ENCODE peak calls at places on chromosome 16, in six cellular contexts. One of them, this sample, is unnamed. For H3K4me1, the result is how much of the 10 kb centered on the place peaks cover.

GRCh38 chr16:84643180-84643583 is 5.1 kb upstream of the KLHL36 start:
- DNase-seq in cardiac muscle cell: peak
- DNase-seq in left lung: peak
- DNase-seq in neural progenitor cell: no peak
- DNase-seq in mucosa of descending colon: peak
- DNase-seq in GM12878: no peak
- DNase-seq in this sample: peak

GRCh38 chr16:88924834-88925539 is 52.0 kb downstream of the CBFA2T3 start:
- DNase-seq in neural progenitor cell: peak
- DNase-seq in GM12878: no peak
- DNase-seq in mucosa of descending colon: no peak
- DNase-seq in cardiac muscle cell: peak
- DNase-seq in left lung: no peak
- DNase-seq in this sample: no peak

GRCh38 chr16:15773964-15774363 is 82.9 kb downstream of the MYH11 start:
- DNase-seq in left lung: no peak
- DNase-seq in neural progenitor cell: no peak
- DNase-seq in GM12878: no peak
- DNase-seq in cardiac muscle cell: peak
- DNase-seq in mucosa of descending colon: no peak
- DNase-seq in this sample: no peak

GRCh38 chr16:51562896-51563295 is 411.8 kb upstream of the SALL1 start:
- DNase-seq in left lung: no peak
- DNase-seq in GM12878: no peak
- DNase-seq in cardiac muscle cell: no peak
- DNase-seq in neural progenitor cell: no peak
- DNase-seq in mucosa of descending colon: no peak
- DNase-seq in this sample: no peak

GRCh38 chr16:74661064-74661463 is 5.6 kb downstream of the RFWD3 start:
- DNase-seq in cardiac muscle cell: no peak
- DNase-seq in left lung: no peak
- DNase-seq in neural progenitor cell: no peak
- DNase-seq in GM12878: no peak
- DNase-seq in mucosa of descending colon: no peak
- DNase-seq in this sample: no peak

GRCh38 chr16:19524866-19525723 is 1.4 kb downstream of the CCP110 start:
- DNase-seq in mucosa of descending colon: no peak
- DNase-seq in cardiac muscle cell: no peak
- DNase-seq in left lung: no peak
- DNase-seq in GM12878: peak
- DNase-seq in neural progenitor cell: peak
- DNase-seq in this sample: no peak

GRCh38 chr16:20899503-20900298 is 457 bp downstream of the DCUN1D3 start:
- DNase-seq in GM12878: no peak
- DNase-seq in mucosa of descending colon: peak
- DNase-seq in neural progenitor cell: no peak
- DNase-seq in cardiac muscle cell: no peak
- DNase-seq in left lung: no peak
- DNase-seq in this sample: no peak

GRCh38 chr16:55915116-55915827 is 40.1 kb upstream of the CES5A start:
- DNase-seq in mucosa of descending colon: no peak
- DNase-seq in left lung: no peak
- DNase-seq in cardiac muscle cell: no peak
- DNase-seq in neural progenitor cell: peak
- DNase-seq in GM12878: no peak
- DNase-seq in this sample: no peak

GRCh38 chr16:89268987-89269735 is 51.7 kb downstream of the ZNF778 start:
- DNase-seq in mucosa of descending colon: no peak
- DNase-seq in neural progenitor cell: no peak
- DNase-seq in left lung: no peak
- DNase-seq in cardiac muscle cell: peak
- DNase-seq in GM12878: no peak
- DNase-seq in this sample: no peak

GRCh38 chr16:89620406-89620841 is 7.0 kb downstream of the DPEP1 start:
- DNase-seq in left lung: no peak
- DNase-seq in neural progenitor cell: no peak
- DNase-seq in GM12878: no peak
- DNase-seq in cardiac muscle cell: peak
- DNase-seq in mucosa of descending colon: no peak
- DNase-seq in this sample: no peak

GRCh38 chr16:70163596-70163995 is 10.0 kb upstream of the CLEC18C start:
- DNase-seq in GM12878: no peak
- DNase-seq in cardiac muscle cell: no peak
- DNase-seq in left lung: no peak
- DNase-seq in neural progenitor cell: peak
- DNase-seq in mucosa of descending colon: no peak
- DNase-seq in this sample: no peak

GRCh38 chr16:67407788-67408452 is 8.4 kb downstream of the ZDHHC1 start:
- DNase-seq in left lung: no peak
- DNase-seq in neural progenitor cell: no peak
- DNase-seq in GM12878: no peak
- DNase-seq in cardiac muscle cell: no peak
- DNase-seq in mucosa of descending colon: no peak
- DNase-seq in this sample: no peak

GRCh38 chr16:53817117-53817516 is 113.2 kb downstream of the FTO start:
- DNase-seq in GM12878: no peak
- DNase-seq in cardiac muscle cell: peak
- DNase-seq in left lung: peak
- DNase-seq in neural progenitor cell: no peak
- DNase-seq in mucosa of descending colon: no peak
- DNase-seq in this sample: no peak

GRCh38 chr16:28192811-28193529 is 18.8 kb downstream of the XPO6 start:
- DNase-seq in GM12878: no peak
- DNase-seq in mucosa of descending colon: peak
- DNase-seq in neural progenitor cell: no peak
- DNase-seq in left lung: no peak
- DNase-seq in cardiac muscle cell: no peak
- DNase-seq in this sample: peak

GRCh38 chr16:70774261-70774660 is 26.7 kb downstream of the VAC14 start:
- DNase-seq in cardiac muscle cell: no peak
- DNase-seq in left lung: no peak
- DNase-seq in neural progenitor cell: no peak
- DNase-seq in GM12878: no peak
- DNase-seq in mucosa of descending colon: no peak
- DNase-seq in this sample: no peak

GRCh38 chr16:56225013-56225742 is 33.9 kb downstream of the GNAO1 start:
- DNase-seq in GM12878: no peak
- DNase-seq in mucosa of descending colon: no peak
- DNase-seq in cardiac muscle cell: no peak
- DNase-seq in neural progenitor cell: no peak
- DNase-seq in left lung: no peak
- DNase-seq in this sample: no peak

GRCh38 chr16:49725651-49726050 is 130.3 kb downstream of the ZNF423 start:
- DNase-seq in left lung: no peak
- DNase-seq in mucosa of descending colon: no peak
- DNase-seq in cardiac muscle cell: no peak
- DNase-seq in neural progenitor cell: no peak
- DNase-seq in GM12878: no peak
- DNase-seq in this sample: no peak

GRCh38 chr16:23330161-23330560 is 28.1 kb downstream of the SCNN1B start:
- DNase-seq in mucosa of descending colon: no peak
- DNase-seq in left lung: no peak
- DNase-seq in cardiac muscle cell: no peak
- DNase-seq in GM12878: no peak
- DNase-seq in neural progenitor cell: no peak
- DNase-seq in this sample: no peak

GRCh38 chr16:73817500-73817899 is 479.1 kb upstream of the PSMD7 start:
- DNase-seq in neural progenitor cell: no peak
- DNase-seq in GM12878: no peak
- DNase-seq in left lung: no peak
- DNase-seq in cardiac muscle cell: no peak
- DNase-seq in mucosa of descending colon: no peak
- DNase-seq in this sample: no peak

GRCh38 chr16:29290631-29291247 is 115.8 kb downstream of the NPIPB11 start:
- DNase-seq in neural progenitor cell: peak
- DNase-seq in cardiac muscle cell: peak
- DNase-seq in GM12878: peak
- DNase-seq in left lung: peak
- DNase-seq in mucosa of descending colon: peak
- DNase-seq in this sample: peak
- H3K4me1 ChIP-seq in neural progenitor cell: under half
- H3K4me1 ChIP-seq in cardiac muscle cell: under half
- H3K4me1 ChIP-seq in GM12878: under half
- H3K4me1 ChIP-seq in left lung: under half
- H3K4me1 ChIP-seq in mucosa of descending colon: under half
- H3K4me1 ChIP-seq in this sample: under half

GRCh38 chr16:8925455-8925854 is 38.3 kb downstream of the USP7 start:
- DNase-seq in mucosa of descending colon: no peak
- DNase-seq in GM12878: no peak
- DNase-seq in cardiac muscle cell: no peak
- DNase-seq in neural progenitor cell: no peak
- DNase-seq in left lung: no peak
- DNase-seq in this sample: no peak

GRCh38 chr16:8921626-8921984 is 39.5 kb downstream of the LITAFD start:
- DNase-seq in cardiac muscle cell: no peak
- DNase-seq in neural progenitor cell: no peak
- DNase-seq in mucosa of descending colon: no peak
- DNase-seq in left lung: no peak
- DNase-seq in GM12878: no peak
- DNase-seq in this sample: no peak

GRCh38 chr16:8920676-8921625 is 38.8 kb downstream of the LITAFD start:
- DNase-seq in GM12878: no peak
- DNase-seq in mucosa of descending colon: no peak
- DNase-seq in left lung: no peak
- DNase-seq in cardiac muscle cell: no peak
- DNase-seq in neural progenitor cell: no peak
- DNase-seq in this sample: no peak

GRCh38 chr16:8924214-8924613 is 39.5 kb downstream of the USP7 start:
- DNase-seq in neural progenitor cell: no peak
- DNase-seq in left lung: no peak
- DNase-seq in GM12878: no peak
- DNase-seq in cardiac muscle cell: no peak
- DNase-seq in mucosa of descending colon: peak
- DNase-seq in this sample: peak

DNA sequence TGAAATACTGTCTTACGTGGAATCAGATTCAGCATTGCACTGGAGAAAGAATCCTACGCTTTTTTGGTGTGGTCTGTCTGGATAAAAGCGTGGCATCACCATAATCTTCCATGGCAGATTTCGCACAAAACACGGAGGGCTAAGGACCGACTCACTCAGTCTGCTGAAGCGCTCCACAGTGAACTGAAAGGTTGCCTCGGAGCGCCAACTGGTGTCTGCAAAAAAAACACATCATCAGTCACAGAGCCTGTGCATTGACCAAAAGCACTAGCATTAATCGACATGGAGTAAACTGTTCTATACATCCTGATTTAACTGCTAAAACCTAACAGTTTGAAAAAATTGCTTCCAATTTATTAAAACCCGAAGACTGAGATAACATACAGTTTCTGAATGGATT is 40.5 kb downstream of the USP7 start:
- DNase-seq in GM12878: no peak
- DNase-seq in cardiac muscle cell: no peak
- DNase-seq in neural progenitor cell: no peak
- DNase-seq in mucosa of descending colon: no peak
- DNase-seq in left lung: no peak
- DNase-seq in this sample: no peak
- TF ChIP-seq CTCF in GM12878: no peak
- TF ChIP-seq CTCF in cardiac muscle cell: no peak
- TF ChIP-seq CTCF in neural progenitor cell: no peak
- TF ChIP-seq CTCF in mucosa of descending colon: no peak
- TF ChIP-seq CTCF in left lung: no peak
- TF ChIP-seq CTCF in this sample: no peak

GRCh38 chr16:58047557-58048348 is 22.2 kb downstream of the MMP15 start:
- DNase-seq in left lung: no peak
- DNase-seq in cardiac muscle cell: no peak
- DNase-seq in GM12878: no peak
- DNase-seq in neural progenitor cell: no peak
- DNase-seq in mucosa of descending colon: no peak
- DNase-seq in this sample: no peak
- H3K4me1 ChIP-seq in left lung: under half
- H3K4me1 ChIP-seq in cardiac muscle cell: half or more
- H3K4me1 ChIP-seq in GM12878: under half
- H3K4me1 ChIP-seq in neural progenitor cell: under half
- H3K4me1 ChIP-seq in mucosa of descending colon: under half
- H3K4me1 ChIP-seq in this sample: under half

GRCh38 chr16:85719605-85720318 is 31.0 kb upstream of the GINS2 start:
- DNase-seq in cardiac muscle cell: no peak
- DNase-seq in neural progenitor cell: no peak
- DNase-seq in left lung: no peak
- DNase-seq in mucosa of descending colon: no peak
- DNase-seq in GM12878: no peak
- DNase-seq in this sample: no peak

GRCh38 chr16:85717393-85718152 is 28.8 kb upstream of the GINS2 start:
- DNase-seq in cardiac muscle cell: peak
- DNase-seq in GM12878: no peak
- DNase-seq in neural progenitor cell: peak
- DNase-seq in left lung: no peak
- DNase-seq in mucosa of descending colon: peak
- DNase-seq in this sample: peak

GRCh38 chr16:85720319-85720637 is 30.6 kb downstream of the C16orf74 start:
- DNase-seq in mucosa of descending colon: peak
- DNase-seq in GM12878: no peak
- DNase-seq in neural progenitor cell: no peak
- DNase-seq in cardiac muscle cell: no peak
- DNase-seq in left lung: no peak
- DNase-seq in this sample: no peak

GRCh38 chr16:85718153-85718477 is 29.4 kb upstream of the GINS2 start:
- DNase-seq in neural progenitor cell: no peak
- DNase-seq in mucosa of descending colon: no peak
- DNase-seq in left lung: no peak
- DNase-seq in cardiac muscle cell: no peak
- DNase-seq in GM12878: no peak
- DNase-seq in this sample: no peak

DNA sequence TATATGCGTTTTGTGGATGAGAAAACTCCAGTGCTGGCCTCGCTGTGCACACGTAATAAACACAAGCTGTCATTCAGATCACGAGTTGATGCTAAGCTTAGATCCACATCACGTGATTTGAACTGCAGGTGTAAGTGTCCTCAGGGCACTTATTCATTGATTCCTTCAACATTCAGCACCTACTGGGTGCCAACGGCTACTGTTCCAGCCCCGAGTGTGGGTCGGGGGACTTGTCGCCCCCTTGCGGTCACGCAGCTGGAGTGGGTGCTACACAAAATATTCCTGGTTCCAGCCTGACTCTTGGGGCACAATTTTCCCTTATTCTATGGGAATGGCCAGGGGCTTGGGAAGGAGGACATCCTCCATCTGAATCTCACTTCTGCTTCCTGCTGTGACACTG is 29.9 kb upstream of the GINS2 start:
- DNase-seq in GM12878: no peak
- DNase-seq in mucosa of descending colon: peak
- DNase-seq in cardiac muscle cell: no peak
- DNase-seq in neural progenitor cell: peak
- DNase-seq in left lung: no peak
- DNase-seq in this sample: no peak
- TF ChIP-seq CTCF in GM12878: peak
- TF ChIP-seq CTCF in mucosa of descending colon: peak
- TF ChIP-seq CTCF in cardiac muscle cell: peak
- TF ChIP-seq CTCF in neural progenitor cell: peak
- TF ChIP-seq CTCF in left lung: peak
- TF ChIP-seq CTCF in this sample: peak

This sample was measured in upper lobe of right lung.